ENCODE peak calls at places on chromosomes 4 and X, in five cellular contexts. N is iris pigment epithelial cell; E is stimulated activated CD8-positive, alpha-beta memory T cell treated with anti-CD3 and anti-CD28 coated beads, Interleukin-4, amount 100 ng/mL, for 4 hours; A is suprapubic skin; W is activated CD4-positive, alpha-beta memory T cell treated with anti-CD3 and anti-CD28 coated beads, Interleukin-2, amount 10 ng/mL, durations not matched to agents 7 days and 5 days. O is an unnamed sample.

GRCh38 chr4:158850800-158851644 is 82.2 kb downstream of the FNIP2 start:
- DNase-seq in N (peak; percentile 40), E (no peak), A (no peak), W (no peak), O (no peak)

GRCh38 chr4:109077486-109077885 is 225.0 kb downstream of the COL25A1 start:
- DNase-seq in N (peak; percentile 35), E (no peak), A (no peak), W (no peak), O (no peak)

GRCh38 chrX:37357436-37357835 is 8.3 kb downstream of the PRRG1 start:
- DNase-seq in N (peak; percentile 31), E (no peak), A (no peak), W (no peak), O (no peak)

GRCh38 chr4:109359040-109359646 is 56.7 kb upstream of the COL25A1 start:
- DNase-seq in N (no peak), E (no peak), A (no peak), W (peak; percentile 69), O (no peak)

GRCh38 chrX:132169554-132169953 is 41.7 kb upstream of the FRMD7 start:
- DNase-seq in N (no peak), E (no peak), A (no peak), W (no peak), O (no peak)

GRCh38 chr4:188714907-188715306 is 575.7 kb downstream of the TRIML1 start:
- DNase-seq in N (peak; percentile 76), E (no peak), A (no peak), W (no peak), O (no peak)

GRCh38 chrX:20507901-20508620 is 241.4 kb upstream of the RPS6KA3 start:
- DNase-seq in N (no peak), E (no peak), A (no peak), W (no peak), O (no peak)

GRCh38 chr4:88618782-88619485 is 26.7 kb downstream of the HERC3 start:
- DNase-seq in N (no peak), E (no peak), A (no peak), W (no peak), O (no peak)

GRCh38 chr4:138560448-138560847 is 318.3 kb upstream of the SLC7A11 start:
- DNase-seq in N (no peak), E (no peak), A (no peak), W (no peak), O (no peak)

GRCh38 chr4:104625706-104626105 is 131.0 kb upstream of the CXXC4 start:
- DNase-seq in N (no peak), E (no peak), A (no peak), W (no peak), O (no peak)

GRCh38 chr4:125116431-125116830 is 198.3 kb upstream of the FAT4 start:
- DNase-seq in N (peak; percentile 59), E (no peak), A (no peak), W (no peak), O (no peak)

GRCh38 chr4:20825493-20825892 is 125.2 kb downstream of the PACRGL start:
- DNase-seq in N (no peak), E (no peak), A (no peak), W (no peak), O (no peak)

GRCh38 chr4:128480945-128481344 is 193.3 kb upstream of the PGRMC2 start:
- DNase-seq in N (no peak), E (no peak), A (no peak), W (no peak), O (no peak)

GRCh38 chr4:114997596-114997995 is 115.8 kb downstream of the NDST4 start:
- DNase-seq in N (peak; percentile 3), E (no peak), A (no peak), W (no peak), O (no peak)

GRCh38 chrX:15447985-15448639 is 45.0 kb downstream of the PIR start:
- DNase-seq in N (peak; percentile 28), E (no peak), A (no peak), W (no peak), O (no peak)

GRCh38 chr4:161629694-161630441 is 533.9 kb downstream of the FSTL5 start:
- DNase-seq in N (peak; percentile 65), E (no peak), A (no peak), W (no peak), O (no peak)

GRCh38 chr4:1404573-1405248 is 1.5 kb downstream of the NKX1-1 start:
- DNase-seq in N (no peak), E (no peak), A (peak; percentile 73), W (no peak), O (no peak)

GRCh38 chr4:5361968-5362367 is 310.7 kb downstream of the STK32B start:
- DNase-seq in N (peak; percentile 19), E (no peak), A (no peak), W (no peak), O (no peak)

GRCh38 chr4:108219998-108220397 is 51.3 kb upstream of the LEF1 start:
- DNase-seq in N (peak; percentile 13), E (no peak), A (no peak), W (no peak), O (no peak)